ENCODE peak calls at places on chromosomes 2 and 18, in nine cellular contexts. U is activated CD4-positive, alpha-beta T cell treated with anti-CD3 and anti-CD28 coated beads, Interleukin-2, amount 10 ng/mL, durations not matched to agents 7 days and 5 days; C is transverse colon; P is neuronal stem cell; T is stimulated activated CD8-positive, alpha-beta memory T cell treated with anti-CD3 and anti-CD28 coated beads, Interleukin-7, amount 100 ng/mL, for 24 hours; D is cardiac muscle cell; R is OCI-LY7; W is H54; F is HFFc6. B is an unnamed sample.

GRCh38 chr2:109081374-109081773 is 47.6 kb upstream of the SH3RF3 start:
- DNase-seq in C (no peak), T (no peak), U (no peak), W (no peak), D (no peak), R (no peak), F (no peak), P (no peak), B (no peak)

GRCh38 chr18:46067431-46068007 is 4.5 kb downstream of the PSTPIP2 start:
- DNase-seq in P (no peak), R (peak; percentile 8), D (peak; percentile 29), U (no peak), W (no peak), T (no peak), F (peak; percentile 11), C (no peak), B (no peak)

GRCh38 chr2:127623388-127624320 is 22.3 kb upstream of the GPR17 start:
- DNase-seq in W (peak; percentile 62), P (no peak), T (no peak), U (no peak), F (peak; percentile 41), C (peak; percentile 6), R (no peak), D (peak; percentile 6), B (no peak)

GRCh38 chr2:69241039-69241586 is 145.9 kb downstream of the GFPT1 start:
- DNase-seq in U (no peak), P (no peak), D (no peak), T (no peak), C (no peak), R (no peak), W (no peak), F (no peak), B (no peak)

GRCh38 chr2:212773808-212774339 is 235.3 kb upstream of the ERBB4 start:
- DNase-seq in D (no peak), U (no peak), W (no peak), P (no peak), C (no peak), T (no peak), R (no peak), F (no peak), B (no peak)

GRCh38 chr2:178530625-178531142 is 50.4 kb downstream of the PLEKHA3 start:
- DNase-seq in W (no peak), C (no peak), D (no peak), U (peak; percentile 13), P (no peak), T (no peak), R (no peak), F (no peak), B (no peak)

GRCh38 chr18:9855686-9856085 is 30.1 kb upstream of the TXNDC2 start:
- DNase-seq in T (no peak), U (no peak), C (no peak), W (no peak), P (no peak), F (no peak), D (no peak), R (no peak), B (no peak)

GRCh38 chr18:40371673-40372072 is 1583.4 kb upstream of the PIK3C3 start:
- DNase-seq in P (no peak), C (no peak), T (no peak), R (no peak), D (peak; percentile 53), U (no peak), F (peak; percentile 0), W (no peak), B (no peak)

GRCh38 chr2:27071990-27072830 is 756 bp upstream of the OST4 start:
- DNase-seq in P (no peak), U (no peak), F (no peak), T (no peak), D (peak; percentile 97), W (no peak), C (peak; percentile 75), R (no peak), B (peak; percentile 28)

GRCh38 chr2:173354073-173354600 is 535 bp upstream of the CDCA7 start:
- DNase-seq in D (no peak), F (no peak), W (no peak), P (peak; percentile 15), T (no peak), C (no peak), U (peak; percentile 79), R (peak; percentile 93), B (peak; percentile 65)

GRCh38 chr2:30763151-30763660 is 44.0 kb downstream of the CAPN13 start:
- DNase-seq in T (no peak), F (peak; percentile 9), D (no peak), C (no peak), U (no peak), W (no peak), P (no peak), R (no peak), B (no peak)

GRCh38 chr18:77130229-77131099 is 2.1 kb downstream of the MBP start:
- DNase-seq in U (peak; percentile 6), T (no peak), R (no peak), W (no peak), F (no peak), D (no peak), C (no peak), P (no peak), B (no peak)

GRCh38 chr2:99431587-99432275 is 58.1 kb downstream of the REV1 start:
- DNase-seq in P (no peak), F (no peak), W (no peak), U (no peak), T (no peak), R (no peak), D (no peak), C (no peak), B (no peak)

GRCh38 chr2:10678225-10678624 is 11.6 kb downstream of the NOL10 start:
- DNase-seq in D (no peak), T (no peak), U (no peak), C (no peak), W (no peak), R (no peak), P (no peak), F (no peak), B (no peak)

GRCh38 chr2:209476367-209477191 is 52.7 kb downstream of the MAP2 start:
- DNase-seq in D (peak; percentile 96), P (no peak), F (peak; percentile 17), T (no peak), U (no peak), W (no peak), C (no peak), R (no peak), B (no peak)

GRCh38 chr2:56648802-56649201 is 465.0 kb downstream of the CCDC85A start:
- DNase-seq in F (peak; percentile 30), P (no peak), D (no peak), W (no peak), R (no peak), U (no peak), T (no peak), C (no peak), B (no peak)

GRCh38 chr2:28348149-28348567 is 44.5 kb upstream of the FOSL2 start:
- DNase-seq in R (no peak), W (no peak), P (no peak), U (peak; percentile 65), T (no peak), D (no peak), F (no peak), C (no peak), B (no peak)

GRCh38 chr2:111126581-111126980 is 5.9 kb downstream of the BCL2L11 start:
- DNase-seq in P (no peak), W (no peak), U (no peak), C (no peak), R (no peak), T (no peak), F (no peak), D (no peak), B (no peak)

GRCh38 chr2:9939587-9940485 is 11.7 kb upstream of the GRHL1 start:
- DNase-seq in C (no peak), D (no peak), T (no peak), W (no peak), P (no peak), U (no peak), R (no peak), F (no peak), B (no peak)